ENCODE peak calls at places on chromosomes 12 and 14, in four cellular contexts. K is HL-60, T is GM12878, A is K562. L is an unnamed sample.

GRCh38 chr14:104286496-104286895 is 148.1 kb downstream of the KIF26A start:
- DNase-seq in T (no peak), K (no peak), A (no peak), L (no peak)

GRCh38 chr14:100975668-100976067 is 72.1 kb upstream of the RTL1 start:
- DNase-seq in A (no peak), K (no peak), T (no peak), L (no peak)

GRCh38 chr14:32366995-32367394 is 37.9 kb downstream of the AKAP6 start:
- DNase-seq in T (no peak), A (no peak), K (no peak), L (no peak)

GRCh38 chr12:3820122-3820521 is 53.1 kb downstream of the PARP11 start:
- DNase-seq in A (no peak), K (no peak), T (no peak), L (no peak)

GRCh38 chr12:104549820-104550480 is 93.2 kb downstream of the CHST11 start:
- DNase-seq in K (no peak), A (no peak), T (no peak), L (no peak)

GRCh38 chr14:21263284-21264024 is 5.8 kb downstream of the HNRNPC start:
- DNase-seq in T (no peak), A (peak), K (no peak), L (no peak)

GRCh38 chr12:58067610-58068387 is 126.4 kb downstream of the ATP23 start:
- DNase-seq in T (no peak), A (no peak), K (no peak), L (no peak)

GRCh38 chr12:27303139-27304111 is 29.2 kb upstream of the BMAL2 start:
- DNase-seq in T (no peak), A (no peak), K (no peak), L (no peak)

GRCh38 chr12:54509660-54510059 is 12.1 kb downstream of the NCKAP1L start:
- DNase-seq in A (no peak), T (no peak), K (no peak), L (no peak)

GRCh38 chr14:38111046-38111445 is 96.7 kb upstream of the SSTR1 start:
- DNase-seq in A (no peak), T (no peak), K (no peak), L (no peak)

GRCh38 chr12:89707992-89708792 is 446 bp downstream of the ATP2B1 start:
- DNase-seq in K (peak), A (peak), T (no peak), L (no peak)

GRCh38 chr12:19410211-19410610 is 29.1 kb upstream of the AEBP2 start:
- DNase-seq in A (no peak), K (no peak), T (no peak), L (no peak)

GRCh38 chr14:96069421-96069820 is 30.3 kb downstream of the C14orf132 start:
- DNase-seq in A (no peak), T (no peak), K (no peak), L (no peak)

GRCh38 chr14:95039259-95039992 is 117.9 kb downstream of the DICER1 start:
- DNase-seq in A (no peak), T (no peak), K (no peak), L (no peak)

GRCh38 chr14:39581474-39581873 is 149.2 kb upstream of the FBXO33 start:
- DNase-seq in A (no peak), K (no peak), T (no peak), L (no peak)

GRCh38 chr14:88904864-88905263 is 80.4 kb downstream of the TTC8 start:
- DNase-seq in K (no peak), A (no peak), T (no peak), L (no peak)

GRCh38 chr12:131911251-131911650 is 16.8 kb downstream of the ULK1 start:
- DNase-seq in A (no peak), T (no peak), K (no peak), L (no peak)

GRCh38 chr14:74140374-74140850 is 55.7 kb downstream of the LIN52 start:
- DNase-seq in T (no peak), A (no peak), K (no peak), L (no peak)

GRCh38 chr12:67632005-67632404 is 16.5 kb upstream of the DYRK2 start:
- DNase-seq in K (no peak), A (no peak), T (no peak), L (no peak)

GRCh38 chr12:61367281-61367785 is 892.9 kb upstream of the USP15 start:
- DNase-seq in T (no peak), A (no peak), K (no peak), L (no peak)

GRCh38 chr14:57747036-57747435 is 118.9 kb downstream of the SLC35F4 start:
- DNase-seq in K (no peak), A (no peak), T (no peak), L (no peak)

GRCh38 chr14:28671425-28671824 is 95.2 kb upstream of the FOXG1 start:
- DNase-seq in K (no peak), T (no peak), A (no peak), L (no peak)

GRCh38 chr14:98707522-98707921 is 564.5 kb downstream of the BCL11B start:
- DNase-seq in T (no peak), K (no peak), A (no peak), L (no peak)

GRCh38 chr14:98700748-98701147 is 571.2 kb downstream of the BCL11B start:
- DNase-seq in K (no peak), T (no peak), A (no peak), L (no peak)

GRCh38 chr14:98701377-98701776 is 570.6 kb downstream of the BCL11B start:
- DNase-seq in K (no peak), T (no peak), A (no peak), L (no peak)

GRCh38 chr14:98705826-98706225 is 566.2 kb downstream of the BCL11B start:
- DNase-seq in K (no peak), A (no peak), T (no peak), L (no peak)

DNA sequence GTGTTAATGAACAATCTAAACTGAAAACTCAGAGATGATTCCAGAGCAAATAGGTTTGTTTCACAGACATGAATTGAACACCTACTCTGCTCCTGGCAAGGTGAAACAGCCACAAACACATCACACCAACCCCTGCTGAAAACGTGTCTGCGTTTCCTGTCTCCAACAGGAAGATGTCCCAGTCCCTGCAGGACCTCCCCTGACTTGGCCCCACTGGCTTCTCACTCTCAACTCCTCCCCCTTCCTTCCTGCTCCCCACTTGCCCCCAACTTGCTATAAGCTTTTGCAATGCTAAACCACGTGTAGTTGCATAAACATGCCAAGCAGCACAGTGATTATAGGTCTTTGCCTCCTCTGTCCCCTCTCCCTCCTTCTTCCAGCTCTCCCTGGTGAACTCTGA is 567.6 kb downstream of the BCL11B start:
- DNase-seq in A (no peak), T (no peak), K (peak), L (no peak)
- TF ChIP-seq SPI1 in A (no peak), T (no peak), K (no peak), L (no peak)

DNA sequence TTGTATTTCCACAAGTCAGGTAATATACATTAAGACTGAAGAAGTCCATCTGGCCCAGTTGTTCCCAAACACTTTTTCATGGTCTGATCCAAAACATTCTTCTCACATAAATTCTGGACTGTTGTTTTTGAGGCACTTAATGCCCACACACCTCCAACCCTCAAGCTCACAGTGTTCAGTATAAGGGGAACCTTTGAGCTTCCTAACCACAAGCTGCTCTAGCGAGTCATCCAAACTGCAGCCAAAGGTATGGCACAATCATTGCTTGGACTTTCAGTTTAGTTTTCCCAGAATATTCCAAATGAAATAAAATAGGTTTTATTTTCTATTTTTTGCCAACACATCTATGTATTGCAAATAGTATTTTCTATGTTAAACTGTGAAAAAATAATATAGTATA is 103.0 kb downstream of the PUS7L start:
- DNase-seq in K (no peak), A (no peak), T (no peak), L (no peak)
- TF ChIP-seq SPI1 in K (no peak), A (no peak), T (no peak), L (no peak)

GRCh38 chr14:60861545-60862147 is 119.2 kb downstream of the TRMT5 start:
- DNase-seq in T (no peak), K (no peak), A (no peak), L (no peak)
- TF ChIP-seq SPI1 in T (no peak), K (no peak), A (no peak), L (no peak)

GRCh38 chr12:116601524-116601923 is 42.3 kb downstream of the MAP1LC3B2 start:
- DNase-seq in T (no peak), K (no peak), A (no peak), L (no peak)

GRCh38 chr12:116604883-116605641 is 45.9 kb downstream of the MAP1LC3B2 start:
- DNase-seq in K (no peak), A (no peak), T (no peak), L (no peak)

GRCh38 chr12:116604151-116604550 is 45.0 kb downstream of the MAP1LC3B2 start:
- DNase-seq in A (no peak), K (no peak), T (no peak), L (no peak)

GRCh38 chr12:116601933-116602809 is 43.0 kb downstream of the MAP1LC3B2 start:
- DNase-seq in T (no peak), A (no peak), K (no peak), L (no peak)

DNA sequence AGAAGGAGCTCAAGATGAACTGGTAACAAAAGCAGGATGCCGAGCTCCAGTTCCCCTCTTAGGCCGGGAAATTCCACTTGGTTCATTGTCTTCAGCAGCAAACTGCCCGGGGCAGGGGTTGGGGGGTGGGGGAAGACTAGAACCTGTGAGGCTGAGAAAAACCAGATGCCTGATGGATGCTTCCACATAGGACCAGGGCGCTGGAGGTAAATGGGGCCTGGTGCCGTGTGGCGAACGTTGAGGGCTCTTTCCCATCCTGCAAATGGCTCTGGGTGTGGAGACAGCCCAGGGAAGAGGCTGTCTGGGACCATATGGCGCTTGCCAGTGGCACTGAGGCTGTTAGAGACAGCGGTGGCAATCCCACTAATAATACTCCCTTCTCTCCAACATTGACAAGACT is 44.3 kb downstream of the MAP1LC3B2 start:
- DNase-seq in K (no peak), T (no peak), A (no peak), L (no peak)
- TF ChIP-seq SPI1 in K (no peak), T (no peak), A (no peak), L (no peak)

GRCh38 chr14:35046751-35047536 is 872 bp downstream of the FAM177A1 start:
- DNase-seq in K (peak), A (no peak), T (no peak), L (no peak)
- TF ChIP-seq SPI1 in K (no peak), A (no peak), T (no peak), L (no peak)

DNA sequence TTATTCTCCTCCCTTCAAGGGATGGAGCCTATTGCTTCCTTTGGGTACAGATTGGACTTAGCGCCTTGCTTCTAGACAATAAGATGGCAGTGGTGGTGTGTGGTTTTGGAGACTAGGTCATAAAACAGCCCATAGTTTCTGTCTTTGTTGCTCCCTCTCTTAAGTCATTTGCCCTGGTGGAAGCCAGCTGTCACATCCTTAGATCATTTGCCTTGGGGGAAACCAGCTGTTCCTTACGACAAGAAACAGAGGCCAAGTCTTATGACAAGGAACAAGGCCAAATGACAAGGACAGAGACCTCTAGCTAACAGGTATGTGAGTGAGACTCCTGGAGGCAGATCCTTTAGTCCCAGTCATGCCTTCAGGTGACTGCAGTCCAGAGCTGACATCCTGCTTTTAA is 9.2 kb upstream of the PALS1 start:
- DNase-seq in A (no peak), K (no peak), T (no peak), L (no peak)
- TF ChIP-seq SPI1 in A (no peak), K (no peak), T (no peak), L (no peak)

GRCh38 chr12:59115995-59116394 is 195.7 kb upstream of the LRIG3 start:
- DNase-seq in A (no peak), K (no peak), T (no peak), L (no peak)

GRCh38 chr12:59115526-59115925 is 195.2 kb upstream of the LRIG3 start:
- DNase-seq in A (no peak), T (no peak), K (no peak), L (no peak)

GRCh38 chr12:59111873-59112272 is 191.6 kb upstream of the LRIG3 start:
- DNase-seq in T (no peak), K (no peak), A (no peak), L (no peak)

GRCh38 chr12:59118356-59118755 is 198.1 kb upstream of the LRIG3 start:
- DNase-seq in A (no peak), T (no peak), K (no peak), L (no peak)

DNA sequence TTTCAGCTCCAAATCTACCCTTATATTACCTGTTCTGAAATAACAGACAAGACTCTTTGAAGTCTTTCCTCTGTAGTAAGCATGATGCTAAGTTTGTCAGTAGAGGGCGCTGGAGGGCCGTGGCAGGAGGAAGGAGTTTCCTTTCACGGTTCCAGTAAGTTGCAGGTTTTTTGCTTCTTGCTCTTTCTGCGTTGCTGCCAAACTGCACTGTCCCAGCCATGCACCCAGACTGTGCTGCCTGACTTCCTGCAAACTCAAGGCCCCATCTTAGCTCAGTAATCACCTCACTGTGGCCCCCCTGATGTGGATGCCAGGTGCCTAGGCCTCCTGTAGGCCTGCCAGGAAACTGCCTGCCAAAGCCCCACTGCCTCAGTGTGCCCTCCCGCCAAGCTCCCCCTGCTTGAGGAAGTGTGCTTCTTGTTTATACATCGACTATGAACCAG is 193.5 kb upstream of the LRIG3 start:
- DNase-seq in T (peak), A (peak), K (peak), L (peak)
- TF ChIP-seq SPI1 in T (no peak), A (no peak), K (no peak), L (no peak)

GRCh38 chr12:39435531-39435930 is 7.4 kb downstream of the KIF21A start:
- DNase-seq in K (no peak), A (no peak), T (no peak), L (no peak)
- TF ChIP-seq SPI1 in K (no peak), A (no peak), T (no peak), L (no peak)

DNA sequence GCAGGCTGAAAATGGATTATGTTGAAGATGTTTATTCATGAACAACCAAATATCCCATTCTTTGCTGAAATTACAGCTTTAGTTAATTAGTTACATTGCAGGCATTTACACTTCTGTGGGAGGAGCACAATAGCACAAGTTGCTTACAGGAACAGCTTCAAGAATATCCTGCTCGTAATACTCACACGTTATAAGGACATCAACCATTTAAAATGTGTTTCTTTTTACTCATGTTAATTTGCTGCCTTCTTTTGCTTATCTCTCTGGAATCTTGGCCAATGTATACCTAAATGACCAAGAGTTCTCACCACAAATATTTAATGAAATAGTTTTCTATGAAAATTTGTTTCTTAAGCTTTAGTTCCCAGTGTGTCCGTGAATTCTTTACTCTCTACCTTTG is 305.1 kb upstream of the SYT1 start:
- DNase-seq in K (no peak), T (no peak), A (no peak), L (no peak)
- TF ChIP-seq SPI1 in K (no peak), T (no peak), A (no peak), L (no peak)